ENCODE peak calls at places on chromosomes 1 and 21, in four cellular contexts. B, C, X and L are unnamed samples.

GRCh38 chr1:174023438-174023837 is 1.3 kb upstream of the RC3H1 start:
- DNase-seq in B (peak; percentile 27), C (peak; percentile 41), X (peak; percentile 52), L (peak; percentile 9)

GRCh38 chr1:207815913-207816312 is 64.1 kb downstream of the CD46 start:
- DNase-seq in B (peak; percentile 64), C (peak; percentile 80), X (no peak), L (peak; percentile 71)

GRCh38 chr21:31258073-31258472 is 86.0 kb downstream of the TIAM1 start:
- DNase-seq in B (no peak), C (no peak), X (no peak), L (no peak)

GRCh38 chr1:26278835-26279597 is 870 bp upstream of the SH3BGRL3 start:
- DNase-seq in B (peak; percentile 77), C (peak; percentile 82), X (peak; percentile 37), L (peak; percentile 84)

GRCh38 chr1:217275617-217276398 is 355.1 kb downstream of the GPATCH2 start:
- DNase-seq in B (peak; percentile 92), C (peak; percentile 92), X (no peak), L (peak; percentile 86)

GRCh38 chr21:20404915-20405314 is 593.3 kb upstream of the NCAM2 start:
- DNase-seq in B (no peak), C (no peak), X (no peak), L (no peak)

GRCh38 chr1:152107289-152107983 is 7.8 kb downstream of the TCHH start:
- DNase-seq in B (no peak), C (no peak), X (no peak), L (no peak)

GRCh38 chr21:31766895-31767294 is 35.0 kb upstream of the SCAF4 start:
- DNase-seq in B (no peak), C (no peak), X (no peak), L (no peak)

GRCh38 chr1:65704318-65704717 is 88.4 kb upstream of the PDE4B start:
- DNase-seq in B (no peak), C (no peak), X (no peak), L (no peak)

GRCh38 chr1:166852918-166853317 is 13.6 kb downstream of the POGK start:
- DNase-seq in B (no peak), C (no peak), X (peak; percentile 12), L (no peak)

GRCh38 chr1:2596530-2597333 is 10.2 kb downstream of the PRXL2B start:
- DNase-seq in B (no peak), C (no peak), X (peak; percentile 68), L (no peak)

GRCh38 chr1:233025566-233025965 is 75.2 kb downstream of the NTPCR start:
- DNase-seq in B (peak; percentile 15), C (peak; percentile 43), X (no peak), L (peak; percentile 54)

GRCh38 chr1:181140398-181140797 is 51.9 kb downstream of the IER5 start:
- DNase-seq in B (peak; percentile 68), C (peak; percentile 56), X (no peak), L (no peak)